ENCODE peak calls at places on chromosome 4, in nine cellular contexts. W is H1, H is right lobe of liver, C is cardiac muscle cell, N is GM23248, U is aorta, J is PC-3, L is mammary epithelial cell, K is esophagus squamous epithelium. P is an unnamed sample. For H3K4me1, the result is how much of the 10 kb centered on the place peaks cover.

GRCh38 chr4:84582988-84583870 is at the start of gene CDS1:
- DNase-seq in W (peak), H (peak), C (peak), N (peak), U (peak), J (peak), L (peak), K (no peak), P (peak)

GRCh38 chr4:181562399-181562798 is 680.8 kb upstream of the TENM3 start:
- DNase-seq in W (no peak), H (no peak), C (no peak), N (no peak), U (no peak), J (no peak), L (no peak), K (no peak), P (no peak)

GRCh38 chr4:139898293-139898692 is 232.7 kb downstream of the MGST2 start:
- DNase-seq in W (no peak), H (no peak), C (no peak), N (no peak), U (no peak), J (no peak), L (no peak), K (no peak), P (no peak)

GRCh38 chr4:166039822-166040221 is 166.8 kb downstream of the TLL1 start:
- DNase-seq in W (no peak), H (no peak), C (no peak), N (no peak), U (no peak), J (no peak), L (no peak), K (no peak), P (no peak)

GRCh38 chr4:106717094-106717493 is 319.0 kb downstream of the DKK2 start:
- DNase-seq in W (no peak), H (no peak), C (no peak), N (peak), U (no peak), J (no peak), L (no peak), K (no peak), P (no peak)

GRCh38 chr4:95190751-95191436 is 357.9 kb downstream of the UNC5C start:
- DNase-seq in W (no peak), H (no peak), C (peak), N (no peak), U (no peak), J (peak), L (peak), K (no peak), P (no peak)

GRCh38 chr4:4182835-4183568 is 43.7 kb downstream of the OTOP1 start:
- DNase-seq in W (peak), H (peak), C (peak), N (peak), U (no peak), J (peak), L (no peak), K (no peak), P (no peak)

GRCh38 chr4:38565271-38566199 is 98.5 kb upstream of the KLF3 start:
- DNase-seq in W (no peak), H (no peak), C (no peak), N (peak), U (no peak), J (peak), L (peak), K (no peak), P (no peak)

GRCh38 chr4:73668806-73669205 is 48.6 kb upstream of the RASSF6 start:
- DNase-seq in W (no peak), H (no peak), C (no peak), N (peak), U (no peak), J (no peak), L (no peak), K (no peak), P (no peak)

GRCh38 chr4:167616471-167616870 is 382.2 kb upstream of the SPOCK3 start:
- DNase-seq in W (no peak), H (no peak), C (no peak), N (no peak), U (no peak), J (peak), L (no peak), K (no peak), P (no peak)

GRCh38 chr4:115042496-115042895 is 70.9 kb downstream of the NDST4 start:
- DNase-seq in W (no peak), H (no peak), C (peak), N (peak), U (no peak), J (peak), L (peak), K (no peak), P (no peak)

GRCh38 chr4:25723409-25723808 is 67.8 kb downstream of the SLC34A2 start:
- DNase-seq in W (no peak), H (no peak), C (no peak), N (no peak), U (no peak), J (no peak), L (no peak), K (no peak), P (no peak)

GRCh38 chr4:101356928-101357327 is 9.6 kb upstream of the PPP3CA start:
- DNase-seq in W (no peak), H (peak), C (no peak), N (peak), U (no peak), J (peak), L (peak), K (no peak), P (peak)

GRCh38 chr4:182528819-182529218 is 285.6 kb downstream of the TENM3 start:
- DNase-seq in W (no peak), H (no peak), C (no peak), N (no peak), U (no peak), J (no peak), L (no peak), K (no peak), P (no peak)

GRCh38 chr4:156294577-156294976 is 340.9 kb upstream of the CTSO start:
- DNase-seq in W (no peak), H (no peak), C (peak), N (peak), U (no peak), J (peak), L (peak), K (no peak), P (no peak)

GRCh38 chr4:132564920-132565319 is 584.2 kb upstream of the PCDH10 start:
- DNase-seq in W (no peak), H (no peak), C (no peak), N (no peak), U (no peak), J (peak), L (no peak), K (no peak), P (no peak)

GRCh38 chr4:10159671-10160070 is 43.1 kb upstream of the WDR1 start:
- DNase-seq in W (no peak), H (no peak), C (no peak), N (no peak), U (no peak), J (no peak), L (peak), K (no peak), P (no peak)

GRCh38 chr4:84393193-84393592 is 105.9 kb downstream of the NKX6-1 start:
- DNase-seq in W (no peak), H (no peak), C (no peak), N (no peak), U (no peak), J (no peak), L (no peak), K (no peak), P (no peak)

GRCh38 chr4:75229783-75230570 is 284.2 kb downstream of the RCHY1 start:
- DNase-seq in W (no peak), H (no peak), C (no peak), N (no peak), U (no peak), J (no peak), L (no peak), K (no peak), P (no peak)

GRCh38 chr4:154497901-154498300 is 6.3 kb upstream of the DCHS2 start:
- DNase-seq in W (no peak), H (no peak), C (no peak), N (no peak), U (no peak), J (no peak), L (peak), K (no peak), P (no peak)

GRCh38 chr4:51853027-51853682 is 10.2 kb downstream of the DCUN1D4 start:
- DNase-seq in W (no peak), H (peak), C (peak), N (peak), U (no peak), J (no peak), L (no peak), K (no peak), P (no peak)

GRCh38 chr4:40325406-40326019 is 9.6 kb upstream of the CHRNA9 start:
- DNase-seq in W (no peak), H (no peak), C (peak), N (peak), U (no peak), J (peak), L (peak), K (no peak), P (peak)

GRCh38 chr4:153081693-153082092 is 122.5 kb upstream of the TRIM2 start:
- DNase-seq in W (peak), H (no peak), C (no peak), N (no peak), U (no peak), J (no peak), L (no peak), K (no peak), P (no peak)

GRCh38 chr4:76559236-76560071 is 124.4 kb downstream of the SHROOM3 start:
- DNase-seq in W (no peak), H (no peak), C (no peak), N (no peak), U (no peak), J (no peak), L (no peak), K (no peak), P (no peak)

GRCh38 chr4:20395160-20395773 is 143.6 kb downstream of the SLIT2 start:
- DNase-seq in W (peak), H (peak), C (peak), N (peak), U (no peak), J (peak), L (peak), K (no peak), P (no peak)

GRCh38 chr4:67052981-67053380 is 492.3 kb downstream of the CENPC start:
- DNase-seq in W (no peak), H (no peak), C (no peak), N (no peak), U (no peak), J (no peak), L (no peak), K (no peak), P (no peak)

GRCh38 chr4:12360391-12360790 is 931.7 kb upstream of the HS3ST1 start:
- DNase-seq in W (no peak), H (no peak), C (no peak), N (no peak), U (no peak), J (peak), L (peak), K (no peak), P (no peak)

GRCh38 chr4:40264995-40265909 is 68.4 kb downstream of the RHOH start:
- DNase-seq in W (no peak), H (no peak), C (peak), N (no peak), U (no peak), J (no peak), L (no peak), K (no peak), P (no peak)

GRCh38 chr4:121307441-121308327 is 73.1 kb downstream of the QRFPR start:
- DNase-seq in W (no peak), H (no peak), C (peak), N (peak), U (no peak), J (peak), L (peak), K (no peak), P (no peak)

GRCh38 chr4:149404143-149404542 is 411.5 kb downstream of the IQCM start:
- DNase-seq in W (no peak), H (no peak), C (no peak), N (no peak), U (no peak), J (no peak), L (no peak), K (no peak), P (no peak)

GRCh38 chr4:65023877-65024670 is 614.8 kb upstream of the TECRL start:
- DNase-seq in W (no peak), H (no peak), C (no peak), N (no peak), U (no peak), J (no peak), L (no peak), K (no peak), P (no peak)

GRCh38 chr4:152983774-152984411 is 47.8 kb downstream of the FHDC1 start:
- DNase-seq in W (no peak), H (no peak), C (no peak), N (peak), U (no peak), J (peak), L (peak), K (no peak), P (no peak)

GRCh38 chr4:169114341-169114974 is 104.4 kb upstream of the CBR4 start:
- DNase-seq in W (no peak), H (no peak), C (no peak), N (no peak), U (no peak), J (no peak), L (no peak), K (no peak), P (no peak)
- H3K27ac ChIP-seq in W (no peak), H (peak), C (no peak), N (peak), U (no peak), J (no peak), L (peak), K (no peak), P (no peak)

GRCh38 chr4:677431-678293 is 3.3 kb downstream of the MYL5 start:
- DNase-seq in W (no peak), H (peak), C (no peak), N (peak), U (peak), J (peak), L (peak), K (no peak), P (peak)
- H3K4me1 ChIP-seq in W (under half), H (under half), C (under half), N (under half), U (under half), J (under half), L (under half), K (half or more), P (under half)

GRCh38 chr4:151052785-151053184 is 37.7 kb upstream of the LRBA start:
- DNase-seq in W (no peak), H (no peak), C (no peak), N (no peak), U (no peak), J (no peak), L (no peak), K (no peak), P (no peak)

GRCh38 chr4:151045907-151046306 is 30.8 kb upstream of the LRBA start:
- DNase-seq in W (peak), H (no peak), C (peak), N (no peak), U (no peak), J (peak), L (no peak), K (no peak), P (no peak)

GRCh38 chr4:151046609-151047008 is 31.5 kb upstream of the LRBA start:
- DNase-seq in W (no peak), H (no peak), C (no peak), N (no peak), U (no peak), J (no peak), L (no peak), K (no peak), P (no peak)

GRCh38 chr4:151049430-151049884 is 34.4 kb upstream of the LRBA start:
- DNase-seq in W (peak), H (no peak), C (no peak), N (no peak), U (no peak), J (no peak), L (no peak), K (no peak), P (no peak)

GRCh38 chr4:151048913-151049312 is 33.8 kb upstream of the LRBA start:
- DNase-seq in W (peak), H (no peak), C (no peak), N (no peak), U (no peak), J (no peak), L (no peak), K (no peak), P (no peak)
- H3K27ac ChIP-seq in W (peak), H (no peak), C (no peak), N (no peak), U (no peak), J (no peak), L (no peak), K (no peak), P (no peak)

GRCh38 chr4:8383451-8384160 is 56.9 kb downstream of the ACOX3 start:
- DNase-seq in W (no peak), H (peak), C (no peak), N (no peak), U (no peak), J (no peak), L (no peak), K (no peak), P (peak)
- H3K4me1 ChIP-seq in W (under half), H (under half), C (under half), N (under half), U (under half), J (under half), L (under half), K (under half), P (under half)

GRCh38 chr4:53906786-53907185 is 157.6 kb downstream of the CHIC2 start:
- DNase-seq in W (no peak), H (no peak), C (peak), N (no peak), U (no peak), J (no peak), L (no peak), K (no peak), P (no peak)

GRCh38 chr4:53907772-53908171 is 156.6 kb downstream of the CHIC2 start:
- DNase-seq in W (no peak), H (no peak), C (no peak), N (no peak), U (no peak), J (no peak), L (peak), K (no peak), P (no peak)

GRCh38 chr4:53905281-53905934 is 159.0 kb downstream of the CHIC2 start:
- DNase-seq in W (no peak), H (no peak), C (no peak), N (peak), U (no peak), J (no peak), L (no peak), K (no peak), P (no peak)

GRCh38 chr4:53908661-53909078 is 155.7 kb downstream of the CHIC2 start:
- DNase-seq in W (no peak), H (no peak), C (peak), N (peak), U (no peak), J (peak), L (peak), K (no peak), P (no peak)

DNA sequence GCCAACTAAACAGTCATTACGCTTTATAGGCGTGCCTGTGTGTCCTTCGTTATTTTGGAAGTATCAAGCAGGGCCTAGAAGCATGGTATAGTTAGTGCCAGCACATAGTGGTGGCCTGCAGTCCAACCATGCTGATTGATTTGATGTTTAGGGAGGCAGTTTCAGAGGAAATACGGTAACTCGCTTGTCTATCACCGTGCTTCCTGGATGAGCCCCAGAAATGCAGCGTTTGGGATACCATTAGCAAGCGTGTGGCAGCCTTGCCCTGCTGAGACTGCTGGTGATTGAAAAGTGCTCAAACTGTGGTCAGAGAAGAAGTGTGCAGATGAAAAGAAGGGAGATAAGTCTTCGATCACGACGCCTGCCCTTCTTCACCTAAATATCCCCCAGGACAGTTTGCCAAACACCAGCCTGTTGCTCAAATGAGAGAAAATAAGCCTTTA is 158.4 kb downstream of the CHIC2 start:
- DNase-seq in W (no peak), H (no peak), C (peak), N (peak), U (no peak), J (peak), L (peak), K (no peak), P (peak)
- H3K27ac ChIP-seq in W (no peak), H (no peak), C (peak), N (peak), U (peak), J (no peak), L (no peak), K (peak), P (no peak)

DNA sequence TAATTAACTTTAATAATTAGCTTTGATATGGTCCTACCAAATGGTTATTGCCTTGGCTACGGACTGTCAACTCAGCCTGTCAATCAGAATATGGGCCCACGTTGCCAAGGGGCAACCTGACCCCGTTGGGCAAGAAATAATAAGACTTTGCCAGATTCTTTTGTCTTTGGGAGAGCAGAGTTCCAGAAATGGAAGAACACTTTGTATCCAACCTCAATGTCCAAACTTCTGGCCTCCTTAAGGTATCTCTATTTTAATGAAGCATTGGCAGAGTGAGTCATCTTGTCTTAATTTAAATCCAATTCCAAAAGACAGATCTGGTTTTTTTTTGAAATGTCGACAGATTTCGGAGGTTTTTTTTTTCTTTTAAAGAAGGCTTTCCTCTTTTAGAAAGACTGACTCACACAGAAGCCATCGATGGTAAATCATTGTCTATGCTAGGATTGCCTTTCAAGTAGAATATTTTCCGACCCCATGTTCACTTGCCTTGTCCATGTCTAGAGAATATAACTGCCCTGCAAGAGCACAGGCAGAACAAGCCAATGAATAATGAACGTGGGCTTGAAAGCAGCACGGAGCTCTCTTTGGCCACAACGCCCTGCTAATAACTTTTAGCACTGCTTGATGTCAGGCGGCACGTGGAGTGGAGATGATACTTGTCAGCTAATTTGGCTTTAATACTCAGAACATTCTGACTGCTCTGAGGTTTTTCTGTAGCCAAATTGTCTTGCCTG is 190.4 kb upstream of the GATB start:
- DNase-seq in W (no peak), H (no peak), C (no peak), N (peak), U (no peak), J (no peak), L (no peak), K (no peak), P (no peak)
- H3K4me1 ChIP-seq in W (under half), H (under half), C (under half), N (half or more), U (under half), J (under half), L (under half), K (under half), P (under half)

P was measured in pancreas.